ENCODE peak calls at places on chromosomes 7 and 10, in five cellular contexts. F is activated CD8-positive, alpha-beta T cell treated with anti-CD3 and anti-CD28 coated beads for 36 hours; J is HFF-Myc; D is stimulated activated CD8-positive, alpha-beta memory T cell treated with anti-CD3 and anti-CD28 coated beads, Interleukin-12 subunit alpha, Interleukin-12 subunit beta, amount 100 ng/mL, for 4 hours; E is C1 segment of cervical spinal cord. I is an unnamed sample.
A peak's percentile ranks its signal among the peaks of the same experiment; 100 is the strongest.

GRCh38 chr10:122279725-122280141 is 8.6 kb downstream of the BTBD16 start:
- DNase-seq in F (peak; percentile 45), J (no peak), D (no peak), E (no peak), I (no peak)

GRCh38 chr10:70399177-70399576 is 4.8 kb upstream of the EIF4EBP2 start:
- DNase-seq in F (no peak), J (no peak), D (no peak), E (no peak), I (no peak)

GRCh38 chr10:86346794-86347665 is 19.6 kb downstream of the GRID1 start:
- DNase-seq in F (no peak), J (no peak), D (no peak), E (no peak), I (no peak)

GRCh38 chr7:29995652-29996051 is 6.1 kb upstream of the SCRN1 start:
- DNase-seq in F (no peak), J (no peak), D (no peak), E (no peak), I (no peak)

GRCh38 chr10:132293416-132294195 is 14.1 kb downstream of the STK32C start:
- DNase-seq in F (no peak), J (no peak), D (no peak), E (peak; percentile 72), I (no peak)

GRCh38 chr7:106952658-106953231 is 87.7 kb downstream of the PIK3CG start:
- DNase-seq in F (no peak), J (peak; percentile 20), D (no peak), E (no peak), I (no peak)

GRCh38 chr10:92757066-92757716 is 67.4 kb downstream of the HHEX start:
- DNase-seq in F (no peak), J (peak; percentile 66), D (no peak), E (peak; percentile 56), I (no peak)

GRCh38 chr7:138226001-138226476 is 149.8 kb downstream of the AKR1D1 start:
- DNase-seq in F (no peak), J (no peak), D (no peak), E (peak; percentile 3), I (no peak)

GRCh38 chr7:29035044-29035740 is 77.1 kb upstream of the TRIL start:
- DNase-seq in F (peak; percentile 48), J (no peak), D (peak; percentile 3), E (no peak), I (peak; percentile 28)

GRCh38 chr7:14351167-14351566 is 361.7 kb upstream of the ETV1 start:
- DNase-seq in F (no peak), J (no peak), D (no peak), E (no peak), I (no peak)

GRCh38 chr10:3623746-3624145 is 161.3 kb downstream of the KLF6 start:
- DNase-seq in F (no peak), J (no peak), D (no peak), E (no peak), I (no peak)

GRCh38 chr7:27247452-27248426 is 5.1 kb downstream of the EVX1 start:
- DNase-seq in F (no peak), J (no peak), D (no peak), E (no peak), I (no peak)

GRCh38 chr7:1259621-1260020 is 26.9 kb downstream of the UNCX start:
- DNase-seq in F (no peak), J (no peak), D (no peak), E (no peak), I (no peak)

GRCh38 chr10:55180357-55180756 is 379.3 kb upstream of the PCDH15 start:
- DNase-seq in F (no peak), J (no peak), D (no peak), E (no peak), I (no peak)

GRCh38 chr10:63901916-63902315 is 380.7 kb downstream of the REEP3 start:
- DNase-seq in F (no peak), J (no peak), D (no peak), E (no peak), I (no peak)

GRCh38 chr7:129271500-129272355 is 46.9 kb downstream of the AHCYL2 start:
- DNase-seq in F (peak; percentile 80), J (peak; percentile 22), D (peak; percentile 13), E (no peak), I (peak; percentile 31)

GRCh38 chr7:149385195-149385955 is 75.5 kb downstream of the ZNF777 start:
- DNase-seq in F (no peak), J (no peak), D (no peak), E (no peak), I (no peak)

GRCh38 chr7:68792351-68792750 is 805.9 kb upstream of the AUTS2 start:
- DNase-seq in F (no peak), J (no peak), D (no peak), E (no peak), I (no peak)

GRCh38 chr10:44295619-44296222 is 89.2 kb downstream of the CXCL12 start:
- DNase-seq in F (no peak), J (no peak), D (no peak), E (no peak), I (no peak)

I was measured in natural killer cell.